ENCODE peak calls at places on chromosomes 5 and 9, in four cellular contexts. One of them, this sample, is unnamed.

GRCh38 chr5:39427225-39427624 is 2.4 kb upstream of the DAB2 start:
- DNase-seq in BE2C: no peak
- DNase-seq in fibroblast of mammary gland: no peak
- DNase-seq in heart left ventricle: no peak
- DNase-seq in this sample: no peak

GRCh38 chr9:3962467-3962866 is 337.4 kb downstream of the GLIS3 start:
- DNase-seq in fibroblast of mammary gland: peak; percentile 55
- DNase-seq in heart left ventricle: no peak
- DNase-seq in BE2C: no peak
- DNase-seq in this sample: peak; percentile 41

GRCh38 chr5:149496166-149496565 is 55.1 kb downstream of the CSNK1A1 start:
- DNase-seq in BE2C: no peak
- DNase-seq in fibroblast of mammary gland: no peak
- DNase-seq in heart left ventricle: no peak
- DNase-seq in this sample: no peak

GRCh38 chr5:35679351-35679750 is 61.7 kb downstream of the SPEF2 start:
- DNase-seq in BE2C: no peak
- DNase-seq in heart left ventricle: no peak
- DNase-seq in fibroblast of mammary gland: peak; percentile 23
- DNase-seq in this sample: no peak

GRCh38 chr5:123809594-123810172 is 297.7 kb downstream of the CSNK1G3 start:
- DNase-seq in heart left ventricle: no peak
- DNase-seq in BE2C: peak; percentile 19
- DNase-seq in fibroblast of mammary gland: no peak
- DNase-seq in this sample: no peak

GRCh38 chr9:119639287-119639955 is 270.2 kb upstream of the BRINP1 start:
- DNase-seq in fibroblast of mammary gland: peak; percentile 15
- DNase-seq in BE2C: no peak
- DNase-seq in heart left ventricle: no peak
- DNase-seq in this sample: no peak

GRCh38 chr5:48192-48591 is 43.8 kb upstream of the PLEKHG4B start:
- DNase-seq in fibroblast of mammary gland: no peak
- DNase-seq in heart left ventricle: no peak
- DNase-seq in BE2C: no peak
- DNase-seq in this sample: no peak

GRCh38 chr5:157295247-157295646 is 29.3 kb downstream of the CYFIP2 start:
- DNase-seq in BE2C: no peak
- DNase-seq in heart left ventricle: no peak
- DNase-seq in fibroblast of mammary gland: no peak
- DNase-seq in this sample: no peak

GRCh38 chr9:77659926-77660325 is 11.8 kb upstream of the GNA14 start:
- DNase-seq in BE2C: no peak
- DNase-seq in fibroblast of mammary gland: no peak
- DNase-seq in heart left ventricle: no peak
- DNase-seq in this sample: no peak

GRCh38 chr9:7042124-7042523 is 284.4 kb downstream of the KDM4C start:
- DNase-seq in BE2C: no peak
- DNase-seq in heart left ventricle: no peak
- DNase-seq in fibroblast of mammary gland: peak; percentile 46
- DNase-seq in this sample: no peak

GRCh38 chr5:178382689-178383276 is 150.2 kb upstream of the PHYKPL start:
- DNase-seq in heart left ventricle: no peak
- DNase-seq in BE2C: no peak
- DNase-seq in fibroblast of mammary gland: no peak
- DNase-seq in this sample: no peak

GRCh38 chr9:33988219-33988890 is 60.3 kb downstream of the UBAP2 start:
- DNase-seq in fibroblast of mammary gland: peak; percentile 6
- DNase-seq in BE2C: no peak
- DNase-seq in heart left ventricle: no peak
- DNase-seq in this sample: no peak

GRCh38 chr5:41517909-41518308 is 7.5 kb upstream of the PLCXD3 start:
- DNase-seq in fibroblast of mammary gland: peak; percentile 43
- DNase-seq in BE2C: no peak
- DNase-seq in heart left ventricle: no peak
- DNase-seq in this sample: no peak

GRCh38 chr5:56802235-56802634 is 13.1 kb upstream of the MAP3K1 start:
- DNase-seq in BE2C: peak; percentile 76
- DNase-seq in fibroblast of mammary gland: no peak
- DNase-seq in heart left ventricle: no peak
- DNase-seq in this sample: no peak

GRCh38 chr9:78044189-78044588 is 12.6 kb upstream of the GNAQ start:
- DNase-seq in fibroblast of mammary gland: no peak
- DNase-seq in BE2C: no peak
- DNase-seq in heart left ventricle: no peak
- DNase-seq in this sample: no peak

DNA sequence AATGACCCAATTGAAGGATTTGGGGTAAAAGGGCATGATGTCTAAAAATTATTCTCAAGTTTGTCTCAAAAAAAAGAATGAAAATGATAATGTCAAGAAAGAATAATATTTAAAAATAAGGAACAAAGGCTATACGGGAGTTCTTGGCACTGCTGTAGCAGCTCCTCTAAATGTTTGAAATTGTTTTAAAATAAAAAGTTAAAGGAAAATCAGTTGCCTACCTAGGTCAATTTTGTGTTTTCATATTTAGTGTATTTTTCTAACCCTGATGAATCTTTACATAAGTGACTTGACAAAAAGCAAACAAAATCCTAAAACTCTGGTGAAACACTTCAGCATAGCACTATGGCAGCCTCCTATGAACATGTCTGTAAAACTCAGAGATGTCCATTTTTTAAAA is 56.4 kb downstream of the ALDH1A1 start:
- DNase-seq in heart left ventricle: no peak
- DNase-seq in BE2C: no peak
- DNase-seq in fibroblast of mammary gland: no peak
- DNase-seq in this sample: no peak
- TF ChIP-seq CTCF in heart left ventricle: no peak
- TF ChIP-seq CTCF in BE2C: no peak
- TF ChIP-seq CTCF in fibroblast of mammary gland: no peak
- TF ChIP-seq CTCF in this sample: no peak

GRCh38 chr5:14397717-14398116 is 183.9 kb upstream of the OTULINL start:
- DNase-seq in fibroblast of mammary gland: peak; percentile 86
- DNase-seq in BE2C: no peak
- DNase-seq in heart left ventricle: no peak
- DNase-seq in this sample: peak; percentile 49

GRCh38 chr5:14400611-14401010 is 181.0 kb upstream of the OTULINL start:
- DNase-seq in BE2C: no peak
- DNase-seq in fibroblast of mammary gland: no peak
- DNase-seq in heart left ventricle: no peak
- DNase-seq in this sample: no peak

GRCh38 chr5:14400085-14400484 is 181.5 kb upstream of the OTULINL start:
- DNase-seq in heart left ventricle: no peak
- DNase-seq in fibroblast of mammary gland: peak; percentile 94
- DNase-seq in BE2C: peak; percentile 78
- DNase-seq in this sample: peak; percentile 72

GRCh38 chr5:14401639-14402038 is 180.0 kb upstream of the OTULINL start:
- DNase-seq in heart left ventricle: no peak
- DNase-seq in fibroblast of mammary gland: no peak
- DNase-seq in BE2C: peak; percentile 69
- DNase-seq in this sample: no peak

DNA sequence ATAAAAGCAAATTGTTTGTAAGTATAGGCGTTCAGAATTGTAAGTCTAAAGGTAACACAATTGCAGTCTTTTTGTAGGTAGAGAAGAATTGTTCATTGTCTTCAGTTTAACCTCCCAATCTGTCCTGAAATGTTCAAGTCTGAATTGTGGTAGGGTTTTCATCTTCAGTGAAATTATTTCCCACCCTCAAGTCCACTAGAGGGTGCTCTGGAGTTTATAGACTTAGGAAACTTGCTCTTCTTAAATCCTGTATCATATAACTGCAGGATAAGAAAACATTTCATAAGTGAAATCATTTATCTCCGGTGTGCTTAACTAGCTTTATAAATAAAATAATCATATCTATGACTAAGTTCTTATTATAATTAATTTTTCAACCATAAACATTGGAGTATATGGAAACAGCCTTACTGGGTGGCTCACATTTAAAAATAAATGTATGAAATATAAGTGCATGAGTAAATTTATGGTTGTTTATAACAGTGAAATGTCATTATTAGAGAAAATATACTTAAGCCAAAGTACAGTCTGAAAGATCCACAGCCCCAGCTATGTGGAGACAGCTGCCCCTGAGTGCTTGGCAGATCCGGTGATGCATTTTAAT is 182.4 kb upstream of the OTULINL start:
- DNase-seq in fibroblast of mammary gland: peak; percentile 86
- DNase-seq in heart left ventricle: no peak
- DNase-seq in BE2C: peak; percentile 49
- DNase-seq in this sample: peak; percentile 68
- TF ChIP-seq CTCF in fibroblast of mammary gland: peak; percentile 79
- TF ChIP-seq CTCF in heart left ventricle: peak; percentile 85
- TF ChIP-seq CTCF in BE2C: peak; percentile 82
- TF ChIP-seq CTCF in this sample: peak; percentile 59

DNA sequence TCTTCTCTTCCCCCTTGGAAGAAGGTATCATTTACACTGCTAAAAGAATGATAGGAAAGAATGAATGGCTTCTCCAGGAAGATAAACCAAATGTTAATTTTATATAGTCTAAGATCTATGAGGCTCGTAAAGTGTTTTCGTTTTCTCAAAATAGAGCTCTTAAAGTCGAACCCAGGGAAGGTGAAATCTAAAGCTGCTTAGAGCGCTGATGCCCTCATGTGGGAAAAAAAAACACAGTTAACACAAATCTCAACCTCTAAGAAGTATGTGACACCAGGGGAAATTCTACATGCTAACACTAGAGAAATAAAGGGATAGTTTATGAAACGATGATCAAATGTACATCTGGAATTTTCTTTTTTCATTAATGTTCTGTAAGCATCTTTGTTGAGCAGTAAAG is 257.9 kb downstream of the RASEF start:
- DNase-seq in heart left ventricle: no peak
- DNase-seq in fibroblast of mammary gland: no peak
- DNase-seq in BE2C: no peak
- DNase-seq in this sample: no peak
- TF ChIP-seq CTCF in heart left ventricle: no peak
- TF ChIP-seq CTCF in fibroblast of mammary gland: no peak
- TF ChIP-seq CTCF in BE2C: peak; percentile 70
- TF ChIP-seq CTCF in this sample: no peak

DNA sequence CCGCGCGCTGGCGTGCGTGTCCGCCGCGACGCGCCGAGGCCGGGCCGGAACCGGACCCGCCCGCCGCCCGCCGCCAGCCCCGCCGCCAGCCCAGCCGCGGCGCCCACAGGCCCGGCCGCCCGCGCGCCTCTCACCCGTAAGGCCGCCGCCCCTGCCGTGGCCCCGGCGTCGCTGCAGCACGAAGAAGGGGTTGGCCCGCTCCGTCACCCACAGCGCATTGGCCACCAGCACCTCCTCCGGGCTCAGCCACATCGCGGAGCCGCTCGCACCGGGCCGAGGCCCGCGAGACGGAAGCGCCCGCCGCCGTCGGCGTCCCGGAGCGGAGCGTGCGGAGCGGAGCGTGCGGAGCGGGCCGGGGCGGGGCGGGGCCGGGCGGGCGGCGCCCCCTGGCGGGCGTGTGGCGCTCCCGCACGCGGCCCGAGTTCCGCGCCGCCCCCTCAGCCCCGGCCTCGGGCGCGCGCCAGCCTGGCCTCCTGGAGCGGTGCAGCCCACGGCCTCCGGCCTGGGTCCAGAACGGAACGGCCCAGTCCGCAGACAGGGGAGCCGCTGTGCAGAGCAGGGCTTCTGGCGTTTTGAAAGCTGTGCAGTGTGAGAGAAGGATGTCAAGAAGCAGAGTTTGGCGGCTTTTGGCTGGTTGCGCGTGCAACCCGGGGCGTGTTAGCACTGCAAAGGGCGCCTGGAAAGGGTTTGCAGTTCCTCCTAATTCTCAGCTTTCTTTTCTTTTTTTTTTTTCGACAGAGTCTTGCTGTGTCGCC is at the start of gene TBC1D9B:
- DNase-seq in fibroblast of mammary gland: peak; percentile 58
- DNase-seq in BE2C: peak; percentile 70
- DNase-seq in heart left ventricle: peak; percentile 73
- DNase-seq in this sample: no peak
- TF ChIP-seq CTCF in fibroblast of mammary gland: no peak
- TF ChIP-seq CTCF in BE2C: no peak
- TF ChIP-seq CTCF in heart left ventricle: peak; percentile 48
- TF ChIP-seq CTCF in this sample: peak; percentile 29

DNA sequence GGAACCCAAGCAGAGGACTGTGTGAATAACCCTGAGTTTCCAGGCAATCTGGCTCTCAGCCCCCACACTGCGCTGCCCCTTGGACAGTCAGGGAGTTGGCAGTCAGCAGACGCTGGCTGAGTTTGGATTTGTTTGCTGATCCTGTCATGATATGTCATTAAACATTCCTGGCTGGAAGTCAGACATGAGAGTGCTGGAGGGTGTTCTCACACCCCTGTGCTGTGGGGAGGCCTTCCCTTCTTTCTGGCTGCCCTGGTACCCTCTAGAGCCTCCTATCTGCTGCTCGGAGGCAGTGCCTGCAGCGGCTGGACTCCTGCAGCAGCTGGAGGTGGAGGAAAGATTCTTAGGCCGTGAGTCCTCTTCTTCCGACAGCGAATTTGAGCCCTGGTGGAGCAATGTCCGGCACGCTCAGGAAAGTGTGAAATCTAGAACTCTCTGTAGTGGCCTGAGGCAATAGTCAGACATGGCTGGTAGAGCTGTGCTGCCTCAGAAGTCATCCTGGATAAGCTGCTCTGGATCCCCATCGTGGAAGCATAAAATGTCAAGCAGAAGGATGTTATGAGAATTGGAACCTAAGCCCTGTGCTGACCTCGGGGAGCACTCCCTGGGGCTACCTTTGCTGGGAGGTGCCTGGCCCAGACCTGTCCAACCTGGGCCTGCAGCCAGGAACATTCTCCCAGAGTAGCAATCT is 72.0 kb downstream of the PDE8B start:
- DNase-seq in heart left ventricle: no peak
- DNase-seq in BE2C: no peak
- DNase-seq in fibroblast of mammary gland: peak; percentile 60
- DNase-seq in this sample: peak; percentile 34
- TF ChIP-seq CTCF in heart left ventricle: no peak
- TF ChIP-seq CTCF in BE2C: peak; percentile 17
- TF ChIP-seq CTCF in fibroblast of mammary gland: peak; percentile 37
- TF ChIP-seq CTCF in this sample: peak; percentile 43

DNA sequence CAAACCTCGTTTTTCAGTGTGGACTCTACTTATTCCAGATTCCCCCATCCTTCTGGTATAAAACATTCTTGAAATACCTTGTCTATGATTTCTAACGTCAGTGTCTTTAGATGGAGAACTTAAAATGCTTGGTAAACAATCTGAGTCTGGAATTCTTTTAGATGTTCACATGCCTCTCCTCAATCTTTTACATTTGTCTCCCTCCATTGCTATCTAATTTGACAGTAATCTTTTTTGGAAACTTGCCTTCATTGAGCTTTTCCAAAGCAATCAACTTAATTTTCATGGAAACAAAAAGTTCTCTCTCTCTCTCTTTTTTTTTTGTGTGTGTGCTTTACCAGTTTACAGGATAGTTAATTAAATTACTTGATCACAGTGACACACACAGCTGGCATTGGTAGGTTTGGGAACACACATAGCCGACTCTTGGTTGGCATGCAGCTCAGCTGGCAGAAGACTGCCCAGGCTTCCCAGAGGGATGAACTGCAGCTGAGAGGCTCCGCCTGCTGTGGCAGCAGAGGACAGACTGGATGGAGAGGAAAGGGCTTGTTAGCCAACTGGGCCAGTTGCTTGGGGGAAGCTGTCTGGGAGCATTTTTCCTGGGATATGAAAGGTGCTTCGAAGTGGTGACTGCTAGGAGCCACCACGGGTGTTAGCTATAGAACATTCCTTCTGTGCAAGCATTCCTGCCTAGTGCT is 271.3 kb downstream of the ZSWIM6 start:
- DNase-seq in fibroblast of mammary gland: peak; percentile 7
- DNase-seq in heart left ventricle: peak; percentile 65
- DNase-seq in BE2C: peak; percentile 56
- DNase-seq in this sample: no peak
- TF ChIP-seq CTCF in fibroblast of mammary gland: no peak
- TF ChIP-seq CTCF in heart left ventricle: peak; percentile 40
- TF ChIP-seq CTCF in BE2C: peak; percentile 29
- TF ChIP-seq CTCF in this sample: peak; percentile 22

GRCh38 chr9:35756743-35757526 is 2.9 kb upstream of the MSMP start:
- DNase-seq in heart left ventricle: peak; percentile 74
- DNase-seq in BE2C: peak; percentile 76
- DNase-seq in fibroblast of mammary gland: no peak
- DNase-seq in this sample: no peak
- TF ChIP-seq CTCF in heart left ventricle: no peak
- TF ChIP-seq CTCF in BE2C: no peak
- TF ChIP-seq CTCF in fibroblast of mammary gland: no peak
- TF ChIP-seq CTCF in this sample: no peak